ENCODE peak calls at places on chromosomes 2 and 18, in five cellular contexts. One of them, this sample, is unnamed. For H3K27me3, the result is how much of the 10 kb centered on the place peaks cover.

GRCh38 chr18:13235326-13235937 is 16.9 kb downstream of the LDLRAD4 start:
- DNase-seq in trophoblast cell: no peak
- DNase-seq in AG04450: no peak
- DNase-seq in astrocyte: no peak
- DNase-seq in K562: no peak
- DNase-seq in this sample: no peak

GRCh38 chr2:74500578-74500946 is 1.2 kb upstream of the LBX2 start:
- DNase-seq in trophoblast cell: no peak
- DNase-seq in AG04450: no peak
- DNase-seq in astrocyte: no peak
- DNase-seq in K562: no peak
- DNase-seq in this sample: no peak

GRCh38 chr2:94994063-94994913 is 31.2 kb upstream of the MAL start:
- DNase-seq in trophoblast cell: no peak
- DNase-seq in AG04450: no peak
- DNase-seq in astrocyte: no peak
- DNase-seq in K562: no peak
- DNase-seq in this sample: no peak

GRCh38 chr18:60471652-60472051 is 99.1 kb upstream of the MC4R start:
- DNase-seq in trophoblast cell: no peak
- DNase-seq in AG04450: no peak
- DNase-seq in astrocyte: peak
- DNase-seq in K562: no peak
- DNase-seq in this sample: no peak

GRCh38 chr2:172623249-172623965 is 67.5 kb downstream of the PDK1 start:
- DNase-seq in trophoblast cell: no peak
- DNase-seq in AG04450: peak
- DNase-seq in astrocyte: peak
- DNase-seq in K562: no peak
- DNase-seq in this sample: no peak

GRCh38 chr2:238022594-238023157 is 38.1 kb upstream of the SCLY start:
- DNase-seq in trophoblast cell: no peak
- DNase-seq in AG04450: no peak
- DNase-seq in astrocyte: no peak
- DNase-seq in K562: no peak
- DNase-seq in this sample: no peak

GRCh38 chr2:190213441-190214335 is 105.9 kb downstream of the HIBCH start:
- DNase-seq in trophoblast cell: no peak
- DNase-seq in AG04450: no peak
- DNase-seq in astrocyte: peak
- DNase-seq in K562: peak
- DNase-seq in this sample: no peak

GRCh38 chr2:71560286-71561011 is 107.1 kb downstream of the DYSF start:
- DNase-seq in trophoblast cell: no peak
- DNase-seq in AG04450: no peak
- DNase-seq in astrocyte: no peak
- DNase-seq in K562: no peak
- DNase-seq in this sample: no peak

GRCh38 chr18:41266616-41267015 is 688.4 kb upstream of the PIK3C3 start:
- DNase-seq in trophoblast cell: no peak
- DNase-seq in AG04450: peak
- DNase-seq in astrocyte: peak
- DNase-seq in K562: no peak
- DNase-seq in this sample: no peak

GRCh38 chr2:86396304-86396785 is 44.8 kb upstream of the KDM3A start:
- DNase-seq in trophoblast cell: no peak
- DNase-seq in AG04450: no peak
- DNase-seq in astrocyte: peak
- DNase-seq in K562: peak
- DNase-seq in this sample: no peak

GRCh38 chr18:55317832-55318231 is 270.2 kb downstream of the TCF4 start:
- DNase-seq in trophoblast cell: no peak
- DNase-seq in AG04450: no peak
- DNase-seq in astrocyte: no peak
- DNase-seq in K562: no peak
- DNase-seq in this sample: no peak

GRCh38 chr2:19738707-19739106 is 163.1 kb downstream of the TTC32 start:
- DNase-seq in trophoblast cell: no peak
- DNase-seq in AG04450: no peak
- DNase-seq in astrocyte: no peak
- DNase-seq in K562: no peak
- DNase-seq in this sample: no peak

GRCh38 chr18:74942319-74942910 is 266.5 kb downstream of the PTGR3 start:
- DNase-seq in trophoblast cell: peak
- DNase-seq in AG04450: no peak
- DNase-seq in astrocyte: peak
- DNase-seq in K562: no peak
- DNase-seq in this sample: peak

GRCh38 chr2:171244466-171244969 is 83.8 kb upstream of the TLK1 start:
- DNase-seq in trophoblast cell: no peak
- DNase-seq in AG04450: peak
- DNase-seq in astrocyte: peak
- DNase-seq in K562: no peak
- DNase-seq in this sample: no peak

GRCh38 chr2:28613181-28613580 is 117.3 kb downstream of the PLB1 start:
- DNase-seq in trophoblast cell: no peak
- DNase-seq in AG04450: no peak
- DNase-seq in astrocyte: no peak
- DNase-seq in K562: no peak
- DNase-seq in this sample: peak

GRCh38 chr2:168536925-168537466 is 80.9 kb downstream of the CERS6 start:
- DNase-seq in trophoblast cell: no peak
- DNase-seq in AG04450: no peak
- DNase-seq in astrocyte: peak
- DNase-seq in K562: no peak
- DNase-seq in this sample: no peak

GRCh38 chr2:195594916-195595694 is 61.9 kb upstream of the SLC39A10 start:
- DNase-seq in trophoblast cell: peak
- DNase-seq in AG04450: no peak
- DNase-seq in astrocyte: no peak
- DNase-seq in K562: no peak
- DNase-seq in this sample: no peak

GRCh38 chr2:238644095-238645081 is 203.5 kb upstream of the TWIST2 start:
- DNase-seq in trophoblast cell: peak
- DNase-seq in AG04450: peak
- DNase-seq in astrocyte: peak
- DNase-seq in K562: no peak
- DNase-seq in this sample: no peak

GRCh38 chr2:191636235-191636543 is 41.7 kb upstream of the NABP1 start:
- DNase-seq in trophoblast cell: peak
- DNase-seq in AG04450: peak
- DNase-seq in astrocyte: peak
- DNase-seq in K562: no peak
- DNase-seq in this sample: no peak

GRCh38 chr2:216694826-216695217 is 527 bp downstream of the IGFBP5 start:
- DNase-seq in trophoblast cell: no peak
- DNase-seq in AG04450: no peak
- DNase-seq in astrocyte: no peak
- DNase-seq in K562: no peak
- DNase-seq in this sample: no peak

GRCh38 chr2:19228720-19229119 is 129.7 kb downstream of the OSR1 start:
- DNase-seq in trophoblast cell: no peak
- DNase-seq in AG04450: no peak
- DNase-seq in astrocyte: no peak
- DNase-seq in K562: no peak
- DNase-seq in this sample: no peak

GRCh38 chr18:74836296-74837139 is 238.8 kb downstream of the ZNF407 start:
- DNase-seq in trophoblast cell: no peak
- DNase-seq in AG04450: no peak
- DNase-seq in astrocyte: peak
- DNase-seq in K562: no peak
- DNase-seq in this sample: no peak

GRCh38 chr18:77366725-77367641 is 117.3 kb downstream of the GALR1 start:
- DNase-seq in trophoblast cell: no peak
- DNase-seq in AG04450: no peak
- DNase-seq in astrocyte: peak
- DNase-seq in K562: no peak
- DNase-seq in this sample: no peak

GRCh38 chr2:101273045-101273444 is 20.4 kb downstream of the CNOT11 start:
- DNase-seq in trophoblast cell: no peak
- DNase-seq in AG04450: no peak
- DNase-seq in astrocyte: no peak
- DNase-seq in K562: no peak
- DNase-seq in this sample: no peak

GRCh38 chr2:109613922-109614714 is at the start of the genes SEPTIN10 and SOWAHC:
- DNase-seq in trophoblast cell: peak
- DNase-seq in AG04450: peak
- DNase-seq in astrocyte: peak
- DNase-seq in K562: peak
- DNase-seq in this sample: peak

GRCh38 chr2:67234443-67234842 is 162.7 kb upstream of the ETAA1 start:
- DNase-seq in trophoblast cell: no peak
- DNase-seq in AG04450: no peak
- DNase-seq in astrocyte: peak
- DNase-seq in K562: no peak
- DNase-seq in this sample: no peak

DNA sequence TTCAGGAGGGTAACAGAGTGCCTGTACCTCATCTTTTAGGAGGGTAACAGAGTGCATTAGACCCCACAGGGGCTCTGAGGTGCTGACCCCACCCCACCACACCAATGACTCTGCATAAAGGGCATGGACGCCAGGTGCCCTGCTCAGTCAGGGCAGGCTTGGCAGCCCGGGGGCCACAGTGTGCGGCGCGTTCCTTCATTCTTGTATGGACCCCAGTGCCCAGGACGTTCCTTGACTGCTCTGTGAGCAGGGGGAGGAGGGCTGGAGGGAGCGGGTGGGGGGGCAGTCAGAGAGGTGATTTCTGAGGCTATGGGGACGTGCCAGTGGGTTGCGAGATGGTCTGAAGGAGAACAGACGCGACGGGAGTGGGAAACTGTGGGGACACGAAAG is 168.7 kb upstream of the NCK2 start:
- DNase-seq in trophoblast cell: no peak
- DNase-seq in AG04450: no peak
- DNase-seq in astrocyte: no peak
- DNase-seq in K562: no peak
- DNase-seq in this sample: no peak
- H3K4me3 ChIP-seq in trophoblast cell: no peak
- H3K4me3 ChIP-seq in AG04450: no peak
- H3K4me3 ChIP-seq in astrocyte: no peak
- H3K4me3 ChIP-seq in K562: no peak
- H3K4me3 ChIP-seq in this sample: no peak

GRCh38 chr2:5501807-5502206 is 190.4 kb upstream of the SOX11 start:
- DNase-seq in trophoblast cell: no peak
- DNase-seq in AG04450: no peak
- DNase-seq in astrocyte: no peak
- DNase-seq in K562: no peak
- DNase-seq in this sample: no peak

GRCh38 chr2:5494212-5494611 is 198.0 kb upstream of the SOX11 start:
- DNase-seq in trophoblast cell: no peak
- DNase-seq in AG04450: no peak
- DNase-seq in astrocyte: no peak
- DNase-seq in K562: no peak
- DNase-seq in this sample: no peak

GRCh38 chr2:5495616-5496015 is 196.6 kb upstream of the SOX11 start:
- DNase-seq in trophoblast cell: no peak
- DNase-seq in AG04450: no peak
- DNase-seq in astrocyte: no peak
- DNase-seq in K562: no peak
- DNase-seq in this sample: no peak

GRCh38 chr2:5493256-5493655 is 198.9 kb upstream of the SOX11 start:
- DNase-seq in trophoblast cell: no peak
- DNase-seq in AG04450: no peak
- DNase-seq in astrocyte: no peak
- DNase-seq in K562: no peak
- DNase-seq in this sample: no peak

DNA sequence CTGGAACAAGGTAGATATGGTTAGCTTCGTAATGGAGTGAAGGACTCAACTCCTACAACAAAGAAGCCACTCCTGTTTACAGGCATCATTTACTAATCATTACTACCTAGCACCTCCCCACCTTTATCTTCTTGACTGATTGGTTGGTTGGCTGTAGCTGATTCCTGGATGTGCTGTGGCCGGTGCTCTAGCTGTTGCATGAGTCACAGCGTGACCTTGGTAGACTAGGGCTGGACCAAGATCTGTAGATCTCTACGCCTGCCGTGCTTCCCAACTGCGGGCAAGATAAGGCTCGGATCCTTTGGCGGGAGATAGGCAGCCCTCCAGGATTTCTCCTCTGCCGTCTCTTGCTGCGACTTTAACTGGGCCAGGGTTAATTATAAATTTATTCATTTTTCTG is 194.3 kb upstream of the SOX11 start:
- DNase-seq in trophoblast cell: no peak
- DNase-seq in AG04450: no peak
- DNase-seq in astrocyte: no peak
- DNase-seq in K562: no peak
- DNase-seq in this sample: no peak
- H3K27me3 ChIP-seq in trophoblast cell: under half
- H3K27me3 ChIP-seq in AG04450: under half
- H3K27me3 ChIP-seq in astrocyte: under half
- H3K27me3 ChIP-seq in K562: under half
- H3K27me3 ChIP-seq in this sample: under half

GRCh38 chr2:9078405-9078804 is 74.9 kb upstream of the MBOAT2 start:
- DNase-seq in trophoblast cell: no peak
- DNase-seq in AG04450: no peak
- DNase-seq in astrocyte: no peak
- DNase-seq in K562: no peak
- DNase-seq in this sample: no peak

GRCh38 chr2:9081750-9082149 is 78.3 kb upstream of the MBOAT2 start:
- DNase-seq in trophoblast cell: no peak
- DNase-seq in AG04450: no peak
- DNase-seq in astrocyte: no peak
- DNase-seq in K562: no peak
- DNase-seq in this sample: no peak

GRCh38 chr2:9076210-9076609 is 72.7 kb upstream of the MBOAT2 start:
- DNase-seq in trophoblast cell: no peak
- DNase-seq in AG04450: no peak
- DNase-seq in astrocyte: peak
- DNase-seq in K562: no peak
- DNase-seq in this sample: no peak

GRCh38 chr2:9074930-9075329 is 71.4 kb upstream of the MBOAT2 start:
- DNase-seq in trophoblast cell: no peak
- DNase-seq in AG04450: no peak
- DNase-seq in astrocyte: no peak
- DNase-seq in K562: no peak
- DNase-seq in this sample: no peak

DNA sequence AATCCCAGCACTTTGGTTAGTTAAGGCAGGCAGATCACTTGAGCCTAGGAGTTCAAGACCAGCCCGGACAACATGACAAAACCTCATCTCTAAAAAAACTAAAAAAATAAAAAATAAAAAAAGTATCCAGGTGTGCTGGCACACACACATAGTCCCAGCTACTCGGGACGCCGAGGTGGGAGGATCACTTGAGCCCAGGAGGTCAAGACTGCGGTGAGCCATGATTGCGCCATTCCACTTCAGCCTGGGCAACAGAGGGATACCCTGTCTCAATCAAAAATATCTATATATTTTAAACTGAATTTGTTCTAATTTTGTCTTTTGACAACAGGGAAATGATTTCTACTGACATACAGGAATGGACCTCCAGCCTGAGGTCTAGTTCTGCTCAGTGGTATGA is 73.3 kb upstream of the MBOAT2 start:
- DNase-seq in trophoblast cell: no peak
- DNase-seq in AG04450: no peak
- DNase-seq in astrocyte: no peak
- DNase-seq in K562: no peak
- DNase-seq in this sample: no peak
- H3K27ac ChIP-seq in trophoblast cell: no peak
- H3K27ac ChIP-seq in AG04450: no peak
- H3K27ac ChIP-seq in astrocyte: no peak
- H3K27ac ChIP-seq in K562: no peak
- H3K27ac ChIP-seq in this sample: no peak

GRCh38 chr2:64404743-64405142 is 49.2 kb upstream of the LGALSL start:
- DNase-seq in trophoblast cell: no peak
- DNase-seq in AG04450: no peak
- DNase-seq in astrocyte: no peak
- DNase-seq in K562: peak
- DNase-seq in this sample: no peak
- H3K4me3 ChIP-seq in trophoblast cell: no peak
- H3K4me3 ChIP-seq in AG04450: no peak
- H3K4me3 ChIP-seq in astrocyte: no peak
- H3K4me3 ChIP-seq in K562: no peak
- H3K4me3 ChIP-seq in this sample: no peak

This sample was measured in CD4-positive, alpha-beta memory T cell.